ENCODE peak calls at places on chromosomes 4 and X, in six cellular contexts. Q, H, T, E, D and Y are unnamed samples.

GRCh38 chrX:70398899-70399298 is 24.2 kb upstream of the GDPD2 start:
- ATAC-seq in D (peak), H (no peak), T (peak), E (no peak), Q (no peak), Y (peak)

GRCh38 chr4:85860066-85860465 is 385.1 kb downstream of the ARHGAP24 start:
- ATAC-seq in H (no peak), D (no peak), Q (no peak), E (no peak), T (no peak), Y (no peak)

GRCh38 chrX:33138677-33139249 is 72.6 kb downstream of the DMD start:
- ATAC-seq in H (no peak), E (no peak), T (no peak), Q (no peak), D (no peak), Y (no peak)

GRCh38 chrX:46865281-46865680 is 28.4 kb downstream of the RP2 start:
- ATAC-seq in D (no peak), E (no peak), H (no peak), Q (no peak), T (no peak), Y (no peak)

GRCh38 chr4:168264903-168265302 is 53.6 kb downstream of the DDX60 start:
- ATAC-seq in E (no peak), H (no peak), Q (peak), T (no peak), D (no peak), Y (no peak)

GRCh38 chr4:36209941-36210663 is 34.2 kb downstream of the ARAP2 start:
- ATAC-seq in E (peak), T (peak), Q (no peak), H (no peak), D (peak), Y (peak)

GRCh38 chrX:139211568-139212182 is 318.9 kb upstream of the F9 start:
- ATAC-seq in E (no peak), H (no peak), D (no peak), T (no peak), Q (no peak), Y (no peak)

GRCh38 chr4:39823193-39823592 is 125.3 kb downstream of the UBE2K start:
- ATAC-seq in T (no peak), H (no peak), Q (peak), D (no peak), E (no peak), Y (no peak)

GRCh38 chr4:100082852-100083251 is 107.4 kb downstream of the DDIT4L start:
- ATAC-seq in E (peak), Q (no peak), H (no peak), T (peak), D (no peak), Y (peak)

GRCh38 chr4:7217039-7217438 is 24.7 kb downstream of the SORCS2 start:
- ATAC-seq in T (no peak), Q (no peak), E (no peak), D (no peak), H (peak), Y (no peak)

GRCh38 chr4:24473309-24473721 is 111.0 kb downstream of the DHX15 start:
- ATAC-seq in E (no peak), Q (peak), D (no peak), H (peak), T (no peak), Y (no peak)

GRCh38 chr4:101140228-101140627 is 207.1 kb downstream of the PPP3CA start:
- ATAC-seq in Q (no peak), D (no peak), E (no peak), T (no peak), H (peak), Y (no peak)

GRCh38 chr4:185761352-185762235 is 50.4 kb downstream of the SORBS2 start:
- ATAC-seq in D (no peak), Q (peak), H (no peak), E (no peak), T (no peak), Y (no peak)

GRCh38 chr4:147782087-147782781 is 50.3 kb downstream of the ARHGAP10 start:
- ATAC-seq in E (peak), D (peak), Q (no peak), H (peak), T (peak), Y (peak)

GRCh38 chr4:110055014-110055768 is 142.5 kb downstream of the EGF start:
- ATAC-seq in H (no peak), E (peak), Q (no peak), D (peak), T (peak), Y (peak)

GRCh38 chrX:119234931-119235555 is 1.0 kb upstream of the PGRMC1 start:
- ATAC-seq in D (no peak), E (no peak), H (no peak), T (no peak), Q (peak), Y (no peak)

GRCh38 chr4:161577604-161578301 is 586.0 kb downstream of the FSTL5 start:
- ATAC-seq in H (no peak), Q (no peak), E (no peak), D (no peak), T (no peak), Y (no peak)